ENCODE peak calls at places on chromosomes 1 and 21, in seven cellular contexts. One of them, this sample, is unnamed. For H3K4me1, the result is how much of the 10 kb centered on the place peaks cover.

GRCh38 chr1:232428781-232429530 is 201.0 kb downstream of the SIPA1L2 start:
- DNase-seq in mesendoderm: no peak
- DNase-seq in GM23338: no peak
- DNase-seq in IMR-90: peak
- DNase-seq in heart left ventricle: no peak
- DNase-seq in OCI-LY7: no peak
- DNase-seq in heart right ventricle: no peak
- DNase-seq in this sample: no peak

GRCh38 chr1:6108937-6109636 is 63.4 kb downstream of the KCNAB2 start:
- DNase-seq in mesendoderm: peak
- DNase-seq in GM23338: peak
- DNase-seq in IMR-90: peak
- DNase-seq in heart left ventricle: peak
- DNase-seq in OCI-LY7: peak
- DNase-seq in heart right ventricle: peak
- DNase-seq in this sample: peak

GRCh38 chr1:241531195-241532172 is 694 bp upstream of the KMO start:
- DNase-seq in mesendoderm: peak
- DNase-seq in GM23338: peak
- DNase-seq in IMR-90: peak
- DNase-seq in heart left ventricle: no peak
- DNase-seq in OCI-LY7: peak
- DNase-seq in heart right ventricle: no peak
- DNase-seq in this sample: no peak

GRCh38 chr1:236009857-236010256 is 55.0 kb downstream of the NID1 start:
- DNase-seq in mesendoderm: no peak
- DNase-seq in GM23338: no peak
- DNase-seq in IMR-90: peak
- DNase-seq in heart left ventricle: no peak
- DNase-seq in OCI-LY7: no peak
- DNase-seq in heart right ventricle: no peak
- DNase-seq in this sample: no peak

GRCh38 chr1:30188329-30188728 is 535.1 kb downstream of the MATN1 start:
- DNase-seq in mesendoderm: no peak
- DNase-seq in GM23338: no peak
- DNase-seq in IMR-90: no peak
- DNase-seq in heart left ventricle: no peak
- DNase-seq in OCI-LY7: no peak
- DNase-seq in heart right ventricle: no peak
- DNase-seq in this sample: no peak

GRCh38 chr21:45596704-45597318 is 46.7 kb upstream of the PCBP3 start:
- DNase-seq in mesendoderm: peak
- DNase-seq in GM23338: peak
- DNase-seq in IMR-90: peak
- DNase-seq in heart left ventricle: peak
- DNase-seq in OCI-LY7: peak
- DNase-seq in heart right ventricle: peak
- DNase-seq in this sample: peak

GRCh38 chr1:23216771-23217420 is 406 bp downstream of the HTR1D start:
- DNase-seq in mesendoderm: no peak
- DNase-seq in GM23338: peak
- DNase-seq in IMR-90: no peak
- DNase-seq in heart left ventricle: no peak
- DNase-seq in OCI-LY7: peak
- DNase-seq in heart right ventricle: peak
- DNase-seq in this sample: no peak

GRCh38 chr1:33137800-33138199 is 44.0 kb downstream of the TRIM62 start:
- DNase-seq in mesendoderm: peak
- DNase-seq in GM23338: peak
- DNase-seq in IMR-90: peak
- DNase-seq in heart left ventricle: peak
- DNase-seq in OCI-LY7: peak
- DNase-seq in heart right ventricle: peak
- DNase-seq in this sample: no peak

GRCh38 chr1:152162826-152163463 is 3.9 kb upstream of the RPTN start:
- DNase-seq in mesendoderm: no peak
- DNase-seq in GM23338: no peak
- DNase-seq in IMR-90: peak
- DNase-seq in heart left ventricle: no peak
- DNase-seq in OCI-LY7: no peak
- DNase-seq in heart right ventricle: no peak
- DNase-seq in this sample: no peak

GRCh38 chr1:156053770-156054499 is at the start of gene UBQLN4:
- DNase-seq in mesendoderm: peak
- DNase-seq in GM23338: peak
- DNase-seq in IMR-90: peak
- DNase-seq in heart left ventricle: peak
- DNase-seq in OCI-LY7: peak
- DNase-seq in heart right ventricle: peak
- DNase-seq in this sample: peak
- H3K4me1 ChIP-seq in mesendoderm: under half
- H3K4me1 ChIP-seq in GM23338: under half
- H3K4me1 ChIP-seq in IMR-90: under half
- H3K4me1 ChIP-seq in heart left ventricle: under half
- H3K4me1 ChIP-seq in OCI-LY7: under half
- H3K4me1 ChIP-seq in heart right ventricle: under half
- H3K4me1 ChIP-seq in this sample: under half

DNA sequence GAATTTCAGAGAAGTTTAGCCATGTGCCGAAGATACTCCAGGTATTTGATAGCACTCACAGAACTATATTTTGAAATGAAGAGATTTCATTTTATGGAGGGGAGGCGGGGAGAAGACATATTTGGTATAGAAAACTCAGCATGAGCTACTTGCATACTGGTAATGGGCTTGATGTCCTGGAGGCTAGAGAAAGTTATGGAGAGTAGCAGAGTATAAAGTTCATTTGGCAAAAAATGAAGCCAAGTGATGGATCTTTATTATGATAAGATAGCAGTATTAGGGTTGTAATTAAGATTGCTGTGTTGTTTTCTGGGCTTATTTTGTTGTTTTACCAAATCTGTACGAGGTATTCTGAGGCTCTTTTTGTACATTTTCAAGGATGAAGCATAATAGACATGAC is 72.0 kb downstream of the RPS6KC1 start:
- DNase-seq in mesendoderm: no peak
- DNase-seq in GM23338: no peak
- DNase-seq in IMR-90: no peak
- DNase-seq in heart left ventricle: no peak
- DNase-seq in OCI-LY7: no peak
- DNase-seq in heart right ventricle: no peak
- DNase-seq in this sample: no peak
- H3K4me1 ChIP-seq in mesendoderm: under half
- H3K4me1 ChIP-seq in GM23338: under half
- H3K4me1 ChIP-seq in IMR-90: under half
- H3K4me1 ChIP-seq in heart left ventricle: under half
- H3K4me1 ChIP-seq in OCI-LY7: under half
- H3K4me1 ChIP-seq in heart right ventricle: under half
- H3K4me1 ChIP-seq in this sample: under half

GRCh38 chr1:227312364-227313025 is 5.8 kb downstream of the CDC42BPA start:
- DNase-seq in mesendoderm: no peak
- DNase-seq in GM23338: no peak
- DNase-seq in IMR-90: no peak
- DNase-seq in heart left ventricle: no peak
- DNase-seq in OCI-LY7: no peak
- DNase-seq in heart right ventricle: no peak
- DNase-seq in this sample: no peak
- H3K4me1 ChIP-seq in mesendoderm: under half
- H3K4me1 ChIP-seq in GM23338: under half
- H3K4me1 ChIP-seq in IMR-90: under half
- H3K4me1 ChIP-seq in heart left ventricle: under half
- H3K4me1 ChIP-seq in OCI-LY7: under half
- H3K4me1 ChIP-seq in heart right ventricle: under half
- H3K4me1 ChIP-seq in this sample: under half

GRCh38 chr1:203290261-203291089 is 14.8 kb upstream of the BTG2 start:
- DNase-seq in mesendoderm: peak
- DNase-seq in GM23338: peak
- DNase-seq in IMR-90: peak
- DNase-seq in heart left ventricle: peak
- DNase-seq in OCI-LY7: peak
- DNase-seq in heart right ventricle: peak
- DNase-seq in this sample: peak
- H3K4me1 ChIP-seq in mesendoderm: under half
- H3K4me1 ChIP-seq in GM23338: under half
- H3K4me1 ChIP-seq in IMR-90: under half
- H3K4me1 ChIP-seq in heart left ventricle: half or more
- H3K4me1 ChIP-seq in OCI-LY7: half or more
- H3K4me1 ChIP-seq in heart right ventricle: under half
- H3K4me1 ChIP-seq in this sample: under half

DNA sequence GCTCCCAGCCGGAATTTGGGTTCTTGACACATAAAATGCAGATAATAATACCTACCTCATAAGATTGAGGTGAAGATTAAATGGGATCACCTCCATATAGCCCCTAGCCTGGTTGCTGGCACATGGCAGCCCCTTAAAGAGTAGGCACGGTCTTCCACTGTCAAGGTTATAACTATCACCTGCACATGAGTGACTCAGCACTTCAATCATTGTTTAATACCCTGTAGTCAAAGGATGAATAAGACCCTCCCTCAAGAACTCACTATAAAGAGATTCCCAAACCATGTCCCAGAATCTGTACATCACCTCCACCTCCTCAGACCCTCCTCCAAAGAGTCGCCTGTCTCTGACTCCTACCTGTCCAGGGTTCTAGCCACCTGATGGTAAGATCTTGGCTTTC is 6.5 kb upstream of the LMNA start:
- DNase-seq in mesendoderm: no peak
- DNase-seq in GM23338: no peak
- DNase-seq in IMR-90: no peak
- DNase-seq in heart left ventricle: no peak
- DNase-seq in OCI-LY7: no peak
- DNase-seq in heart right ventricle: no peak
- DNase-seq in this sample: no peak
- H3K4me1 ChIP-seq in mesendoderm: under half
- H3K4me1 ChIP-seq in GM23338: under half
- H3K4me1 ChIP-seq in IMR-90: under half
- H3K4me1 ChIP-seq in heart left ventricle: under half
- H3K4me1 ChIP-seq in OCI-LY7: under half
- H3K4me1 ChIP-seq in heart right ventricle: under half
- H3K4me1 ChIP-seq in this sample: under half

GRCh38 chr1:1023700-1024099 is 3.8 kb downstream of the AGRN start:
- DNase-seq in mesendoderm: no peak
- DNase-seq in GM23338: peak
- DNase-seq in IMR-90: no peak
- DNase-seq in heart left ventricle: no peak
- DNase-seq in OCI-LY7: no peak
- DNase-seq in heart right ventricle: no peak
- DNase-seq in this sample: no peak
- H3K4me1 ChIP-seq in mesendoderm: under half
- H3K4me1 ChIP-seq in GM23338: under half
- H3K4me1 ChIP-seq in IMR-90: under half
- H3K4me1 ChIP-seq in heart left ventricle: under half
- H3K4me1 ChIP-seq in OCI-LY7: under half
- H3K4me1 ChIP-seq in heart right ventricle: under half
- H3K4me1 ChIP-seq in this sample: under half

DNA sequence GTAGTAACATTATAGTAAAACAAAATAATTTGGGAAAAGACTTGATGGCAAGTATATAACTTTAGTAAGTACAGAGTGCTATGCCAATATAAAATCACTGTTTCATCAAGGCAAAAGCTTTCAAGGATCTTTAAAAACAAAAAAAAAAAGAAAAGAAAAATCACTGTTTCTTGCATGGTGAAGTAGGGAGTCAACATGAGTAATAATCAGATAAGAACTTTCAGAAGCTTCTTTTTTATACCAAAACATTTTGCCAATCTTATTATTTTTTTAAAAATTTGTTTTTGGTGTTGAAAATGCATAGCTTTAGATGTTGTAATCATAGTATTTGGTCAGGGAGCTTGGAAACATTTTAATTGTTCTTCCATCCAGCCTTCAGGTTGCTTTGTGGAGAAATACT is 37.2 kb downstream of the CAMSAP2 start:
- DNase-seq in mesendoderm: no peak
- DNase-seq in GM23338: no peak
- DNase-seq in IMR-90: no peak
- DNase-seq in heart left ventricle: no peak
- DNase-seq in OCI-LY7: no peak
- DNase-seq in heart right ventricle: no peak
- DNase-seq in this sample: no peak
- H3K4me1 ChIP-seq in mesendoderm: under half
- H3K4me1 ChIP-seq in GM23338: under half
- H3K4me1 ChIP-seq in IMR-90: under half
- H3K4me1 ChIP-seq in heart left ventricle: under half
- H3K4me1 ChIP-seq in OCI-LY7: under half
- H3K4me1 ChIP-seq in heart right ventricle: under half
- H3K4me1 ChIP-seq in this sample: under half

DNA sequence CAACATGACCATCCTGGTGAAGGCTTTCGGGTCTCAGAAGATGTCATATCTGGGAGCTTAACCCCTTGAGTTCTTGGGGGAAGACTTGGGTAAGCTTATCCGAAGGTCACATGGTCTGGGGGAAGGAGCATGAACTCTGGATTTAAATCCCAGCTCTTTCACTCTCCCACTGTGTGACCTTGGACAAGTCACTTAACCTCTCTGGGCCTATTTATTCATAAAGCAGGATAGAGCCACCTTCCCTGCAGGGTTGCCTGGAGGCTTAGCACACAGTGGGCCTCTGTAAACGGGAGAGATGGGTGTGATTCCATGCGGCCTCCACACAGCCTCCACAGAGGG is 8.2 kb upstream of the ARHGEF10L start:
- DNase-seq in mesendoderm: no peak
- DNase-seq in GM23338: no peak
- DNase-seq in IMR-90: no peak
- DNase-seq in heart left ventricle: no peak
- DNase-seq in OCI-LY7: no peak
- DNase-seq in heart right ventricle: no peak
- DNase-seq in this sample: no peak
- H3K4me1 ChIP-seq in mesendoderm: under half
- H3K4me1 ChIP-seq in GM23338: under half
- H3K4me1 ChIP-seq in IMR-90: under half
- H3K4me1 ChIP-seq in heart left ventricle: under half
- H3K4me1 ChIP-seq in OCI-LY7: under half
- H3K4me1 ChIP-seq in heart right ventricle: under half
- H3K4me1 ChIP-seq in this sample: under half

This sample was measured in prostate gland.